ENCODE peak calls at places on chromosomes 6 and 20, in ten cellular contexts. U is left colon; E is activated naive CD8-positive, alpha-beta T cell treated with anti-CD3 and anti-CD28 coated beads, Interleukin-2, amount 50 U/mL, for 24 hours; R is activated CD4-positive, CD25-positive, alpha-beta regulatory T cell treated with anti-CD3 and anti-CD28 coated beads, Interleukin-2, amount 50 U/mL, for 16 hours; A is NCI-H2081; Q is mammary epithelial cell; P is pancreas; C is NCI-H2029 treated with DMSO at 0.1 percent for 48 hours; F is amniotic epithelial cell; N is NCI-H69. V is an unnamed sample.

GRCh38 chr6:124197148-124197547 is 393.5 kb downstream of the NKAIN2 start:
- DNase-seq in N (peak), P (no peak), U (no peak), C (no peak), F (no peak), Q (no peak), A (peak), E (no peak), R (no peak), V (no peak)

GRCh38 chr6:636488-636887 is 20.4 kb downstream of the HUS1B start:
- DNase-seq in A (no peak), Q (no peak), E (no peak), C (no peak), U (no peak), P (no peak), F (no peak), N (no peak), R (no peak), V (no peak)

GRCh38 chr6:170164271-170164900 is 126.5 kb downstream of the DLL1 start:
- DNase-seq in E (no peak), P (no peak), R (no peak), N (no peak), F (no peak), U (no peak), C (no peak), Q (no peak), A (no peak), V (no peak)

GRCh38 chr6:48777411-48777810 is 666.4 kb upstream of the PTCHD4 start:
- DNase-seq in N (no peak), Q (peak), A (no peak), E (no peak), R (no peak), C (no peak), U (no peak), P (no peak), F (no peak), V (no peak)

GRCh38 chr20:1345030-1345755 is 16.3 kb upstream of the SDCBP2 start:
- DNase-seq in E (no peak), A (no peak), U (no peak), P (no peak), C (no peak), F (no peak), N (no peak), R (no peak), Q (no peak), V (no peak)

GRCh38 chr6:149461670-149462069 is 23.1 kb downstream of the ZC3H12D start:
- DNase-seq in F (no peak), U (no peak), P (no peak), Q (no peak), R (no peak), C (no peak), E (no peak), A (no peak), N (no peak), V (no peak)

GRCh38 chr6:170276369-170277057 is 14.4 kb downstream of the DLL1 start:
- DNase-seq in N (no peak), R (no peak), A (no peak), C (no peak), E (no peak), U (no peak), P (no peak), Q (no peak), F (no peak), V (peak)

GRCh38 chr6:33808781-33809180 is 5.0 kb upstream of the MLN start:
- DNase-seq in U (no peak), A (peak), Q (no peak), C (peak), R (no peak), P (no peak), E (no peak), N (peak), F (no peak), V (no peak)

GRCh38 chr6:1689141-1689540 is 79.4 kb downstream of the FOXC1 start:
- DNase-seq in R (no peak), C (no peak), E (no peak), Q (peak), A (no peak), U (no peak), P (no peak), F (no peak), N (no peak), V (no peak)

GRCh38 chr6:129276986-129277385 is 394.0 kb downstream of the LAMA2 start:
- DNase-seq in R (no peak), E (no peak), Q (no peak), N (no peak), A (no peak), F (no peak), C (no peak), P (no peak), U (no peak), V (no peak)

GRCh38 chr6:43949451-43950110 is 177.7 kb downstream of the MRPL14 start:
- DNase-seq in C (no peak), Q (no peak), F (no peak), A (no peak), P (no peak), E (no peak), R (no peak), N (no peak), U (no peak), V (peak)

GRCh38 chr6:35164277-35164676 is 23.1 kb upstream of the TCP11 start:
- DNase-seq in U (no peak), A (no peak), C (no peak), Q (no peak), F (no peak), R (no peak), N (peak), P (no peak), E (no peak), V (no peak)

GRCh38 chr20:37408202-37408929 is 62.4 kb downstream of the SRC start:
- DNase-seq in R (no peak), A (no peak), N (peak), U (no peak), F (no peak), E (no peak), C (no peak), Q (no peak), P (no peak), V (no peak)

GRCh38 chr6:96213768-96214167 is 198.0 kb downstream of the FUT9 start:
- DNase-seq in E (no peak), R (no peak), P (no peak), A (no peak), F (no peak), U (no peak), Q (no peak), N (no peak), C (no peak), V (no peak)

GRCh38 chr20:11394145-11394833 is 523.4 kb upstream of the BTBD3 start:
- DNase-seq in R (no peak), U (no peak), E (no peak), P (no peak), C (no peak), F (peak), A (no peak), N (no peak), Q (peak), V (no peak)

GRCh38 chr6:107972413-107973096 is 14.5 kb upstream of the SEC63 start:
- DNase-seq in N (no peak), P (no peak), A (no peak), C (no peak), E (no peak), U (no peak), F (peak), Q (no peak), R (no peak), V (no peak)

GRCh38 chr6:47076422-47077344 is 34.6 kb upstream of the ADGRF1 start:
- DNase-seq in N (peak), U (no peak), P (peak), Q (no peak), A (no peak), E (no peak), R (no peak), C (no peak), F (peak), V (no peak)

GRCh38 chr6:8132130-8132529 is 29.8 kb upstream of the EEF1E1 start:
- DNase-seq in F (no peak), P (no peak), C (no peak), N (no peak), A (no peak), E (no peak), U (no peak), Q (no peak), R (no peak), V (no peak)

GRCh38 chr6:77368660-77369313 is 94.5 kb downstream of the HTR1B start:
- DNase-seq in R (no peak), P (peak), N (no peak), Q (no peak), A (no peak), C (no peak), F (peak), U (peak), E (no peak), V (no peak)

GRCh38 chr6:109298605-109299004 is 83.7 kb downstream of the CD164 start:
- DNase-seq in P (no peak), C (no peak), E (no peak), N (no peak), A (no peak), R (no peak), U (no peak), F (no peak), Q (no peak), V (no peak)

GRCh38 chr20:17571153-17571527 is 1.3 kb downstream of the DSTN start:
- DNase-seq in Q (no peak), N (peak), R (no peak), P (no peak), E (no peak), F (peak), C (no peak), U (no peak), A (no peak), V (no peak)

GRCh38 chr6:150336299-150336698 is 32.5 kb upstream of the IYD start:
- DNase-seq in C (no peak), E (no peak), A (no peak), R (no peak), F (peak), U (no peak), N (peak), Q (peak), P (no peak), V (no peak)

GRCh38 chr6:28537065-28537464 is 11.4 kb downstream of the GPX5 start:
- DNase-seq in R (no peak), A (no peak), U (no peak), C (no peak), E (no peak), P (no peak), Q (no peak), N (peak), F (peak), V (no peak)

GRCh38 chr20:54733687-54734086 is 258.3 kb downstream of the DOK5 start:
- DNase-seq in P (no peak), Q (no peak), C (no peak), U (no peak), N (no peak), E (no peak), R (no peak), F (no peak), A (no peak), V (no peak)

GRCh38 chr20:50710492-50711063 is 19.2 kb upstream of the RIPOR3 start:
- DNase-seq in C (no peak), P (no peak), F (peak), E (no peak), A (no peak), U (no peak), R (no peak), Q (no peak), N (no peak), V (peak)

GRCh38 chr6:154792761-154793160 is 59.5 kb downstream of the SCAF8 start:
- DNase-seq in U (no peak), Q (peak), P (no peak), F (no peak), C (no peak), A (no peak), E (no peak), N (no peak), R (no peak), V (no peak)

GRCh38 chr6:6856538-6857523 is 250.9 kb upstream of the RREB1 start:
- DNase-seq in A (no peak), C (no peak), P (peak), N (peak), Q (peak), F (peak), U (peak), R (peak), E (peak), V (peak)

GRCh38 chr20:13022401-13023170 is 13.8 kb downstream of the SPTLC3 start:
- DNase-seq in C (no peak), F (peak), Q (peak), U (no peak), E (no peak), P (no peak), R (no peak), N (peak), A (no peak), V (no peak)

GRCh38 chr6:148746363-148747144 is at the start of gene UST:
- DNase-seq in U (peak), R (no peak), F (peak), A (peak), E (peak), Q (peak), N (peak), C (no peak), P (peak), V (peak)

GRCh38 chr6:160586374-160586773 is 77.7 kb downstream of the LPA start:
- DNase-seq in P (no peak), A (no peak), N (no peak), R (no peak), Q (no peak), C (no peak), U (no peak), F (no peak), E (no peak), V (no peak)

GRCh38 chr20:2293486-2293885 is 2.3 kb upstream of the TGM3 start:
- DNase-seq in N (no peak), A (no peak), R (no peak), Q (no peak), P (no peak), F (no peak), U (no peak), C (no peak), E (no peak), V (peak)

GRCh38 chr6:116422238-116422637 is 38.9 kb upstream of the CALHM6 start:
- DNase-seq in E (no peak), N (no peak), U (no peak), C (no peak), Q (no peak), R (no peak), F (peak), P (no peak), A (no peak), V (no peak)

GRCh38 chr6:72640622-72640930 is 18.7 kb downstream of the KCNQ5 start:
- DNase-seq in E (no peak), Q (no peak), F (no peak), A (no peak), C (no peak), U (no peak), P (no peak), N (no peak), R (no peak), V (no peak)

GRCh38 chr20:57390604-57391438 is at the start of gene RBM38:
- DNase-seq in U (peak), C (no peak), P (peak), N (peak), A (peak), E (peak), F (peak), Q (peak), R (peak), V (peak)

GRCh38 chr20:24640276-24640675 is 170.8 kb downstream of the SYNDIG1 start:
- DNase-seq in A (no peak), C (no peak), P (no peak), F (no peak), N (no peak), U (no peak), R (no peak), Q (no peak), E (no peak), V (no peak)

V was measured in left lobe of liver.